ENCODE peak calls at places on chromosomes 1 and 21, in eight cellular contexts. Y is fibroblast of pulmonary artery; J is amniotic stem cell; R is left ventricle myocardium superior; Z is choroid plexus epithelial cell; I is ELR; D is stimulated activated CD4-positive, alpha-beta T cell treated with anti-CD3 and anti-CD28 coated beads, TNF-alpha, amount 100 ng/mL, for 24 hours; C is activated CD4-positive, alpha-beta T cell treated with anti-CD3 and anti-CD28 coated beads, Interleukin-2, amount 50 U/mL, for 1 hour. L is an unnamed sample.

GRCh38 chr21:42097860-42098259 is 26.7 kb downstream of the UMODL1 start:
- DNase-seq in Y (peak), J (peak), R (no peak), Z (peak), I (peak), D (no peak), C (no peak), L (no peak)

GRCh38 chr1:232875536-232875935 is 70.3 kb downstream of the MAP10 start:
- DNase-seq in Y (no peak), J (no peak), R (no peak), Z (no peak), I (no peak), D (no peak), C (no peak), L (no peak)

GRCh38 chr1:154666051-154666793 is 58.2 kb upstream of the ADAR start:
- DNase-seq in Y (no peak), J (no peak), R (no peak), Z (no peak), I (no peak), D (no peak), C (no peak), L (no peak)

GRCh38 chr1:56442456-56442855 is 136.9 kb downstream of the PLPP3 start:
- DNase-seq in Y (no peak), J (no peak), R (no peak), Z (no peak), I (no peak), D (no peak), C (no peak), L (no peak)

GRCh38 chr1:52634111-52634510 is 1.1 kb downstream of the SHISAL2A start:
- DNase-seq in Y (no peak), J (no peak), R (no peak), Z (no peak), I (no peak), D (no peak), C (no peak), L (no peak)

GRCh38 chr1:212703991-212704564 is 4.4 kb upstream of the BATF3 start:
- DNase-seq in Y (no peak), J (no peak), R (no peak), Z (no peak), I (no peak), D (no peak), C (no peak), L (no peak)

GRCh38 chr21:16588433-16588860 is 858.7 kb downstream of the USP25 start:
- DNase-seq in Y (peak), J (peak), R (peak), Z (peak), I (peak), D (no peak), C (no peak), L (no peak)

GRCh38 chr21:37071561-37072238 is 1.2 kb downstream of the PIGP start:
- DNase-seq in Y (peak), J (no peak), R (peak), Z (peak), I (peak), D (no peak), C (no peak), L (no peak)

GRCh38 chr1:76764638-76765572 is 102.4 kb upstream of the ST6GALNAC5 start:
- DNase-seq in Y (peak), J (no peak), R (no peak), Z (no peak), I (no peak), D (no peak), C (no peak), L (no peak)

GRCh38 chr1:215081566-215082531 is 688 bp upstream of the KCNK2 start:
- DNase-seq in Y (no peak), J (no peak), R (no peak), Z (peak), I (peak), D (no peak), C (no peak), L (no peak)

GRCh38 chr1:84720275-84720780 is 30.1 kb upstream of the SSX2IP start:
- DNase-seq in Y (no peak), J (no peak), R (no peak), Z (no peak), I (no peak), D (no peak), C (no peak), L (no peak)

GRCh38 chr1:215887618-215888017 is 320.5 kb downstream of the KCTD3 start:
- DNase-seq in Y (no peak), J (no peak), R (no peak), Z (no peak), I (no peak), D (no peak), C (no peak), L (no peak)

GRCh38 chr1:41622859-41623732 is 138.6 kb upstream of the EDN2 start:
- DNase-seq in Y (no peak), J (no peak), R (no peak), Z (peak), I (peak), D (no peak), C (no peak), L (no peak)

GRCh38 chr1:64228181-64228957 is 24.9 kb downstream of the UBE2U start:
- DNase-seq in Y (peak), J (no peak), R (no peak), Z (peak), I (peak), D (no peak), C (no peak), L (no peak)

GRCh38 chr1:91731815-91732214 is 154.1 kb downstream of the TGFBR3 start:
- DNase-seq in Y (peak), J (no peak), R (no peak), Z (peak), I (peak), D (peak), C (no peak), L (peak)